ENCODE peak calls at places on chromosomes 5 and 9, in eight cellular contexts. O is GM23338, V is astrocyte of the spinal cord, Q is GM20000, T is A549, F is right lobe of liver, R is heart left ventricle, N is Panc1. K is an unnamed sample.
A peak's percentile ranks its signal among the peaks of the same experiment; 100 is the strongest.

GRCh38 chr9:91111226-91111625 is 250.5 kb downstream of the AUH start:
- DNase-seq in O (no peak), V (no peak), Q (no peak), T (no peak), F (no peak), R (no peak), N (no peak), K (no peak)

GRCh38 chr5:88708021-88708420 is 175.0 kb downstream of the MEF2C start:
- DNase-seq in O (no peak), V (no peak), Q (no peak), T (no peak), F (no peak), R (no peak), N (no peak), K (no peak)

GRCh38 chr9:120783611-120784047 is 9.6 kb downstream of the FBXW2 start:
- DNase-seq in O (no peak), V (no peak), Q (no peak), T (peak; percentile 60), F (no peak), R (no peak), N (no peak), K (no peak)

GRCh38 chr5:65077653-65078052 is 308.9 kb downstream of the CWC27 start:
- DNase-seq in O (no peak), V (no peak), Q (no peak), T (no peak), F (no peak), R (no peak), N (no peak), K (no peak)

GRCh38 chr9:4077499-4078102 is 222.3 kb downstream of the GLIS3 start:
- DNase-seq in O (peak; percentile 86), V (peak; percentile 85), Q (peak; percentile 37), T (peak; percentile 76), F (peak; percentile 72), R (peak; percentile 74), N (peak; percentile 1), K (peak; percentile 84)

GRCh38 chr5:147613359-147613758 is 103.5 kb upstream of the DPYSL3 start:
- DNase-seq in O (no peak), V (peak; percentile 22), Q (no peak), T (no peak), F (no peak), R (no peak), N (no peak), K (no peak)

GRCh38 chr5:42583322-42583721 is 160.1 kb downstream of the GHR start:
- DNase-seq in O (peak; percentile 86), V (peak; percentile 48), Q (peak; percentile 61), T (peak; percentile 58), F (peak; percentile 58), R (peak; percentile 34), N (peak; percentile 35), K (peak; percentile 56)

GRCh38 chr9:112103405-112103804 is 71.7 kb downstream of the SUSD1 start:
- DNase-seq in O (no peak), V (no peak), Q (no peak), T (no peak), F (no peak), R (no peak), N (no peak), K (no peak)

GRCh38 chr5:146458894-146459293 is 11.8 kb downstream of the TCERG1 start:
- DNase-seq in O (no peak), V (no peak), Q (no peak), T (no peak), F (no peak), R (no peak), N (no peak), K (no peak)

GRCh38 chr9:34190996-34191892 is 12.4 kb downstream of the UBAP1 start:
- DNase-seq in O (peak; percentile 55), V (peak; percentile 46), Q (no peak), T (peak; percentile 71), F (no peak), R (no peak), N (no peak), K (no peak)

GRCh38 chr5:173772407-173773059 is 115.6 kb upstream of the CPEB4 start:
- DNase-seq in O (no peak), V (no peak), Q (no peak), T (no peak), F (no peak), R (no peak), N (no peak), K (no peak)

GRCh38 chr5:81721049-81721448 is 29.8 kb downstream of the SSBP2 start:
- DNase-seq in O (no peak), V (no peak), Q (no peak), T (no peak), F (no peak), R (no peak), N (no peak), K (no peak)

GRCh38 chr5:179223961-179224360 is 121.3 kb downstream of the ADAMTS2 start:
- DNase-seq in O (no peak), V (no peak), Q (no peak), T (no peak), F (no peak), R (no peak), N (no peak), K (no peak)

GRCh38 chr5:69531010-69531785 is 28.8 kb upstream of the GTF2H2C start:
- DNase-seq in O (no peak), V (peak; percentile 31), Q (no peak), T (no peak), F (no peak), R (no peak), N (no peak), K (no peak)

GRCh38 chr9:124758061-124758460 is 13.1 kb downstream of the NR6A1 start:
- DNase-seq in O (peak; percentile 67), V (no peak), Q (no peak), T (no peak), F (no peak), R (no peak), N (no peak), K (no peak)

DNA sequence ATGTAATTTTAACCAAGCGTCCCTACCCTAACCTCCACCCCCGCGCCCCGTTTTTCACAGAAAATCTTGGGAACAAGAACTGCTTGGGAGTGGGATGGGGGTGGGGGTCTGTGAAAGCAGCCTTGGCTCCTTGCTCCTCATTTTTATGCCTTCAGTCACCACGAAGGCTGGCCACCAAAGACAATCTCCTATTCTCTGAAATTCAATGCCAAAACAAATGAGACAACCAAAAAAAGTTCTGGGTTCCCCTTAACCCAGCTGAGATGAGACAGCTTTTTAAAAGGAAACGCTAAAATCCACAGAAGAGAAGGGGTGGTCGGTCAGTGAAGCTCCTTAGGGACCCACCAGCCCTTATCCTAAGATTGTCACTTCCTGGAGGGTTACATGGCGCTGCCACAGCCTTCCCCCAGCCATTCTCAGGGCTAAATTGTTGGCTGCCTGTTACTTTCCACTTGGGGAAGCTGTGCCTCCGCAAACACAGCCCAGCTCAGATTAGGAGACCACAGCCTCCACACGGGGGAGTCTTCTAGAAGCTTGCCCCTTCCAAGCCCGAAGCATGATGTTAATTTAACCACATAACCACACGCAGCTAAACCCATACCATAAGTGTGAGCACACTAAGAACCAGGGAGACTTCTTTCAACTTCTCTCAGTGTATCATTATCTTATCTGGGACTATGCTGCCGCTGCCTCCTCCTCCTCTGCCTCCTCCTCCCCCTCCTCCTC is 136.3 kb downstream of the FOXD1 start:
- DNase-seq in O (peak; percentile 62), V (peak; percentile 97), Q (no peak), T (peak; percentile 25), F (no peak), R (no peak), N (no peak), K (no peak)
- TF ChIP-seq CTCF in O (peak; percentile 29), V (peak; percentile 73), Q (no peak), T (no peak), F (no peak), R (no peak), N (peak; percentile 19), K (no peak)

GRCh38 chr5:1108865-1109174 is 3.0 kb downstream of the SLC12A7 start:
- DNase-seq in O (no peak), V (no peak), Q (no peak), T (no peak), F (no peak), R (no peak), N (no peak), K (no peak)

GRCh38 chr5:1105350-1106265 is 6.3 kb downstream of the SLC12A7 start:
- DNase-seq in O (no peak), V (no peak), Q (peak; percentile 72), T (peak; percentile 74), F (peak; percentile 76), R (no peak), N (no peak), K (peak; percentile 56)

GRCh38 chr5:1108008-1108864 is 3.6 kb downstream of the SLC12A7 start:
- DNase-seq in O (no peak), V (no peak), Q (no peak), T (no peak), F (peak; percentile 65), R (no peak), N (no peak), K (no peak)

GRCh38 chr5:1106385-1107166 is 5.3 kb downstream of the SLC12A7 start:
- DNase-seq in O (no peak), V (no peak), Q (no peak), T (no peak), F (no peak), R (no peak), N (no peak), K (no peak)

GRCh38 chr5:1107167-1108007 is 4.5 kb downstream of the SLC12A7 start:
- DNase-seq in O (peak; percentile 61), V (no peak), Q (no peak), T (no peak), F (peak; percentile 73), R (no peak), N (no peak), K (no peak)
- TF ChIP-seq CTCF in O (no peak), V (no peak), Q (no peak), T (no peak), F (peak; percentile 31), R (peak; percentile 27), N (no peak), K (no peak)

GRCh38 chr5:9265391-9266287 is 280.2 kb downstream of the SEMA5A start:
- DNase-seq in O (peak; percentile 76), V (peak; percentile 94), Q (no peak), T (no peak), F (no peak), R (peak; percentile 49), N (no peak), K (no peak)
- TF ChIP-seq CTCF in O (no peak), V (peak; percentile 14), Q (no peak), T (no peak), F (no peak), R (no peak), N (no peak), K (no peak)

DNA sequence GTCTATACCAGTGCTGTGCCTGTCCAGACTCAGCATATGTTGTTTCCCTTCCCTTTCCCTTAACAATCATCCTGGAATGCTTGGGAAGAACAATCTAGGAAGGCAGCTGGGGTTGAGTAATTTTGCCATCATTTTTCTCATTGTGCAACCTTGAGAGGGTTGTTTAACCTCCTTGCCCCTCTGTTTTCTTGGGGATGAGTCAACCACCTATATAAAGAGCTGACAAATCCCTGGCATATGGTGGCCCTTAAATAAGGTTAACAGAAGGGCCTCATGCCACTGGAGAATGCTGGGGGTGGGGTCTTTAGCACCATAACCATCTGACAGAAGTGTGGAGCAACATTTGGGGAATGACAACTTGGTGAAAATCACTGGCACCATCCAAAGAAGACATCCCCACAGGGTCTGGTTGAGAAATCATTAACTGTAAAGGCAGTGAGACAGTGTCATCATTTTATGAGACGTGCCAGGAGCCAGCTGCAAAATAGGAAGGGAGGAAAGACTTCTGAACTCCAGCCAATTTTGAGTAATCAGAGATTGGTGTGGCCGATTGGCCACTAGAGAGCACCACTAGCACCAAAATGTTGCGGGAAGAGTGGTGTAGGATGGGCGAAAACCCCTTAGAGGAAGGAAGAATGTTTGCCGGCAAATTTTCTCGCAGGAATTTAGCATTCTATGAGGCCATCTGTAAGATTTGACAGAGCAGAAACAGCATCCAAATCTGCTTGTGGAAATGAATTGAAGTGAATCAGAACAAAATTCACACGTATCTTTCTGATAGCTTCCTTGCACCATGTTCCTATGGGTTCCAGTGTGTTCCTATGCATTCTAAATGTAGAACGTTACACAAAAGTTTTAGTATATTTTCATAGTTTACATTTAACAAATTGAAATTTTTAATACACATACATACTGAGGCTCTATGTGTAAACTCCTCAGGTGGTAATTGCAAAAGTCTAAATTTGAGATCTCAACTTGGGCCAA is 113.8 kb downstream of the MSX2 start:
- DNase-seq in O (peak; percentile 80), V (peak; percentile 23), Q (no peak), T (peak; percentile 49), F (no peak), R (peak; percentile 39), N (no peak), K (no peak)
- TF ChIP-seq CTCF in O (peak; percentile 74), V (no peak), Q (no peak), T (peak; percentile 44), F (no peak), R (peak; percentile 28), N (peak; percentile 32), K (no peak)

K was measured in Calu3.